ENCODE peak calls at places on chromosomes 1 and 21, in seven cellular contexts. Q is CD8-positive, alpha-beta T cell; C is GM23338; L is lung; W is GM23248; R is ascending aorta; N is right lobe of liver. A is an unnamed sample. For H3K4me1 and H3K36me3, the result is how much of the 10 kb centered on the place peaks cover.

GRCh38 chr1:27318137-27318536 is 3.8 kb upstream of the TMEM222 start:
- DNase-seq in R (no peak), N (no peak), Q (no peak), C (no peak), L (no peak), W (peak), A (no peak)

GRCh38 chr1:110798691-110799256 is 74.2 kb upstream of the CD53 start:
- DNase-seq in N (no peak), W (no peak), Q (no peak), L (no peak), C (no peak), R (no peak), A (no peak)

GRCh38 chr1:19353596-19353995 is 41.5 kb downstream of the SLC66A1 start:
- DNase-seq in L (no peak), C (peak), R (no peak), N (no peak), Q (no peak), W (no peak), A (no peak)

GRCh38 chr1:10050611-10051010 is 17.9 kb downstream of the UBE4B start:
- DNase-seq in Q (no peak), N (no peak), C (no peak), W (no peak), R (no peak), L (no peak), A (no peak)

GRCh38 chr1:98336472-98337118 is 324.9 kb upstream of the SNX7 start:
- DNase-seq in R (no peak), C (peak), N (no peak), Q (no peak), W (no peak), L (no peak), A (no peak)

GRCh38 chr21:38273745-38274544 is 17.2 kb downstream of the KCNJ15 start:
- DNase-seq in L (no peak), Q (no peak), C (no peak), R (no peak), N (no peak), W (no peak), A (no peak)

GRCh38 chr1:51950701-51951100 is 39.8 kb downstream of the RAB3B start:
- DNase-seq in L (no peak), N (no peak), W (no peak), Q (no peak), R (no peak), C (no peak), A (no peak)

GRCh38 chr1:30338765-30339164 is 384.6 kb downstream of the MATN1 start:
- DNase-seq in C (no peak), R (no peak), Q (no peak), L (no peak), N (no peak), W (no peak), A (no peak)

GRCh38 chr1:4068076-4068475 is 168.0 kb upstream of the C1orf174 start:
- DNase-seq in W (no peak), N (no peak), Q (no peak), L (no peak), C (no peak), R (no peak), A (no peak)

GRCh38 chr1:206955476-206956312 is 9.4 kb upstream of the PIGR start:
- DNase-seq in R (no peak), C (no peak), L (peak), N (peak), W (peak), Q (no peak), A (no peak)

GRCh38 chr21:35231115-35231514 is 182.0 kb upstream of the RUNX1 start:
- DNase-seq in W (no peak), Q (no peak), N (no peak), R (no peak), C (no peak), L (no peak), A (no peak)

GRCh38 chr1:95916616-95917015 is 682.6 kb downstream of the RWDD3 start:
- DNase-seq in N (no peak), W (peak), R (no peak), L (no peak), Q (no peak), C (peak), A (no peak)

GRCh38 chr1:38046333-38046883 is at the start of gene POU3F1:
- DNase-seq in N (no peak), Q (no peak), C (no peak), R (no peak), L (no peak), W (no peak), A (no peak)

GRCh38 chr1:1567831-1568380 is 6.8 kb downstream of the SSU72 start:
- DNase-seq in L (no peak), Q (no peak), W (no peak), C (peak), R (no peak), N (no peak), A (no peak)

GRCh38 chr1:214823311-214824117 is 220.5 kb downstream of the CENPF start:
- DNase-seq in N (no peak), W (no peak), Q (no peak), L (no peak), C (peak), R (no peak), A (no peak)

GRCh38 chr1:63877816-63878215 is 104.0 kb downstream of the ROR1 start:
- DNase-seq in C (no peak), R (no peak), Q (no peak), N (no peak), L (peak), W (peak), A (no peak)

GRCh38 chr1:184828369-184828717 is 73.7 kb upstream of the EDEM3 start:
- DNase-seq in W (no peak), N (no peak), L (no peak), Q (no peak), R (no peak), C (no peak), A (no peak)

GRCh38 chr1:24149854-24150227 is 6.9 kb upstream of the IL22RA1 start:
- DNase-seq in Q (no peak), C (no peak), L (no peak), R (no peak), W (peak), N (no peak), A (no peak)

GRCh38 chr1:28668956-28669719 is 554 bp downstream of the GMEB1 start:
- DNase-seq in Q (peak), W (peak), C (peak), R (no peak), L (peak), N (peak), A (peak)

GRCh38 chr1:65177457-65177856 is 29.5 kb downstream of the AK4 start:
- DNase-seq in W (peak), N (no peak), C (no peak), R (no peak), Q (no peak), L (no peak), A (no peak)

GRCh38 chr1:75969550-75969949 is 37.3 kb upstream of the ASB17 start:
- DNase-seq in Q (no peak), W (peak), L (no peak), C (no peak), R (no peak), N (no peak), A (no peak)

GRCh38 chr1:25476186-25477097 is 45.7 kb downstream of the MACO1 start:
- DNase-seq in N (no peak), W (no peak), C (no peak), Q (no peak), R (no peak), L (no peak), A (no peak)

GRCh38 chr1:43319766-43320165 is 17.9 kb upstream of the MPL start:
- DNase-seq in R (no peak), N (no peak), L (no peak), W (no peak), C (no peak), Q (no peak), A (no peak)

GRCh38 chr1:19384113-19384512 is 72.0 kb downstream of the SLC66A1 start:
- DNase-seq in L (no peak), N (peak), C (no peak), Q (no peak), R (no peak), W (peak), A (no peak)

GRCh38 chr1:211198111-211198510 is 61.1 kb upstream of the RCOR3 start:
- DNase-seq in W (peak), L (no peak), R (no peak), C (no peak), Q (no peak), N (no peak), A (no peak)

GRCh38 chr1:235923466-235924008 is 56.8 kb upstream of the LYST start:
- DNase-seq in R (no peak), C (no peak), L (no peak), Q (no peak), N (no peak), W (no peak), A (no peak)

GRCh38 chr1:118298397-118298796 is 113.4 kb upstream of the SPAG17 start:
- DNase-seq in W (no peak), Q (no peak), L (no peak), C (no peak), R (no peak), N (no peak), A (no peak)

GRCh38 chr1:8078176-8078671 is 52.1 kb upstream of the ERRFI1 start:
- DNase-seq in Q (no peak), W (peak), R (no peak), C (peak), N (no peak), L (no peak), A (no peak)

GRCh38 chr1:44811714-44812151 is 3.4 kb downstream of the BTBD19 start:
- DNase-seq in L (no peak), N (no peak), W (peak), R (no peak), Q (no peak), C (no peak), A (no peak)

GRCh38 chr1:114671011-114671938 is 1.4 kb upstream of the DENND2C start:
- DNase-seq in N (no peak), C (no peak), L (no peak), R (no peak), Q (no peak), W (peak), A (no peak)

GRCh38 chr1:9615316-9616063 is 26.8 kb downstream of the TMEM201 start:
- DNase-seq in Q (peak), L (peak), R (no peak), N (peak), C (peak), W (peak), A (peak)

DNA sequence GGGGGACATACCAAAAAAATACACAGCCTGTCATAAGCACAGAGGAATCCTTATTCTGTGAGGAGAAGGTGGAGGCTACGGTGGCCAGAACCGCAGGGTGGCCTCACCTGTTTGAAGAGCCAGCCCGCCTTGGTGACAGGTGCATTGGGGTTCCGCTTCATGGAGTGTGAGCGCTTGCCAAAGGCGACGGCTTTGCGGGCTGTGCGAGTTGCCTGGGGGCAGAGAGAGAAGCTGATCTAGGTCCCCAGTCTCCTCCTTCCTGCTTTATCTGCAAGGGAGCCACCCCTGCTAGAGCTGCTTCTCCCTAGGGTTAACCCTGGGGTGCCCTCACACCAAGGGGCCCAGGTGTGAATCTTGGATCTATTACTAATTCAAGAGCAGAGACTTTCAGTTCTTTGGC is 54.3 kb upstream of the GOLT1A start:
- DNase-seq in R (no peak), L (no peak), N (no peak), W (no peak), C (no peak), Q (no peak), A (no peak)
- H3K4me1 ChIP-seq in R (under half), L (under half), N (under half), W (under half), C (under half), Q (under half), A (under half)

GRCh38 chr1:97190326-97190725 is 468.7 kb downstream of the PTBP2 start:
- DNase-seq in R (no peak), L (no peak), W (peak), Q (no peak), C (no peak), N (no peak), A (no peak)
- H3K4me3 ChIP-seq in R (no peak), L (no peak), W (no peak), Q (no peak), C (no peak), N (no peak), A (no peak)

DNA sequence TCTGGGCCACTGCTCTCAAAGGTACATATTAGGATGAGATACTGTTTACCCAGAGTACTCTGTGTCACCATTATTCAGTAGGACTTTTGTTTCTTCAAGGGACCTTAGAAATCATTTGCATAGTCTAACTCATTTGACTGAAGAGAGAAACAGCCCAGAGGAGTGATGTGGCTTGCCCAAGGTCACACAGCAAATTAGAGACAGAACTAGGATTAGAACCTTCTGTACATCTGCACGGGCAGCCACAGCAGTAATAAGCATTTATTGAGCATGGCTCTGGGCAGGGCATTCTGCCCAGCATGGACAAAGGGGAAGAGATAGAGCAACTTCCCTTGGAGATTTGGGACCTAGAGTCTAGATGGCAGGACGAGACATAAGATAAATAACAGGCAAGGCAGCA is 5.7 kb upstream of the NHLH1 start:
- DNase-seq in R (no peak), W (no peak), L (no peak), N (no peak), C (no peak), Q (no peak), A (no peak)
- H3K36me3 ChIP-seq in R (under half), W (under half), L (under half), N (under half), C (under half), Q (under half), A (under half)

GRCh38 chr1:41239988-41240610 is 2.0 kb downstream of the SCMH1 start:
- DNase-seq in Q (no peak), R (no peak), W (peak), L (no peak), C (no peak), N (no peak), A (no peak)
- H3K4me1 ChIP-seq in Q (under half), R (under half), W (under half), L (under half), C (under half), N (under half), A (under half)

GRCh38 chr1:54572236-54572850 is 24.3 kb downstream of the ACOT11 start:
- DNase-seq in L (no peak), R (no peak), Q (no peak), N (no peak), W (no peak), C (peak), A (no peak)

GRCh38 chr1:54577612-54578011 is 29.6 kb downstream of the ACOT11 start:
- DNase-seq in Q (no peak), L (peak), N (peak), W (no peak), C (no peak), R (peak), A (no peak)

GRCh38 chr1:54575605-54576004 is 27.6 kb downstream of the ACOT11 start:
- DNase-seq in W (no peak), Q (no peak), L (no peak), C (no peak), N (no peak), R (no peak), A (no peak)

GRCh38 chr1:54574158-54574778 is 26.2 kb downstream of the ACOT11 start:
- DNase-seq in R (no peak), Q (no peak), C (no peak), W (no peak), N (no peak), L (no peak), A (no peak)

GRCh38 chr1:54575161-54575560 is 27.1 kb downstream of the ACOT11 start:
- DNase-seq in C (peak), Q (no peak), W (no peak), L (no peak), N (no peak), R (no peak), A (no peak)
- H3K4me3 ChIP-seq in C (no peak), Q (no peak), W (no peak), L (no peak), N (no peak), R (no peak), A (no peak)

GRCh38 chr1:153195216-153195615 is 8.0 kb upstream of the LELP1 start:
- DNase-seq in C (no peak), N (no peak), Q (no peak), R (no peak), L (no peak), W (no peak), A (no peak)
- H3K36me3 ChIP-seq in C (under half), N (under half), Q (under half), R (under half), L (under half), W (under half), A (under half)

GRCh38 chr1:164602480-164603093 is 43.6 kb downstream of the PBX1 start:
- DNase-seq in C (peak), N (no peak), R (no peak), Q (no peak), W (peak), L (peak), A (peak)
- H3K4me1 ChIP-seq in C (half or more), N (under half), R (under half), Q (under half), W (under half), L (under half), A (under half)

DNA sequence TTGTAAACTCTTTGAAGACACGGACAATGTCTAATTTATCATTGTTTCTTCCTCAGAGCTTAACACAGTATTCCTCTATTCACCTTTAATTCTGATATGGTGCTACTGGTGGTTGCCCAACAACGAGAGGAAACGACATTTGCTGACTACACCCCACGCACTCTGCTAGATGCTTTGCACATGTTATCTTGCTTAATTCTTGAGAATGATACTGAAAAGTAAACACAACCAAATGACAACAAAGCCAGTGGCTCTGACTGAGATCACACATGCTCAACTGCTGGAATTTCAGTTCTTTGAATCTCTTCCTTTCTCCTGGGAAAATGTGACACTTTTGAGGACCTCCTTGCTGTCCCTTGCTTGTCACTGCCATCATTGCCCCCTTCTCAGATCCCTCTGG is 37.2 kb upstream of the DDAH1 start:
- DNase-seq in L (no peak), R (no peak), W (peak), C (no peak), N (peak), Q (no peak), A (no peak)
- H3K4me3 ChIP-seq in L (no peak), R (no peak), W (no peak), C (no peak), N (no peak), Q (no peak), A (no peak)

A was measured in HAP-1.